ENCODE peak calls at places on chromosomes 2 and 18, in four cellular contexts. One of them, this sample, is unnamed.

GRCh38 chr2:179344280-179344961 is 79.8 kb upstream of the SESTD1 start:
- DNase-seq in fibroblast of lung: peak; percentile 46
- DNase-seq in cardiac muscle cell: peak; percentile 34
- DNase-seq in mammary epithelial cell: no peak
- DNase-seq in this sample: no peak

GRCh38 chr2:72148975-72149555 is 1.4 kb upstream of the CYP26B1 start:
- DNase-seq in mammary epithelial cell: peak; percentile 15
- DNase-seq in cardiac muscle cell: peak; percentile 75
- DNase-seq in fibroblast of lung: peak; percentile 24
- DNase-seq in this sample: no peak

GRCh38 chr2:101684313-101684712 is 13.2 kb upstream of the MAP4K4 start:
- DNase-seq in mammary epithelial cell: no peak
- DNase-seq in cardiac muscle cell: no peak
- DNase-seq in fibroblast of lung: no peak
- DNase-seq in this sample: no peak

GRCh38 chr2:214830794-214831346 is 21.4 kb upstream of the BARD1 start:
- DNase-seq in fibroblast of lung: peak; percentile 50
- DNase-seq in cardiac muscle cell: no peak
- DNase-seq in mammary epithelial cell: peak; percentile 32
- DNase-seq in this sample: no peak

GRCh38 chr18:10705291-10705690 is 179.5 kb downstream of the NAPG start:
- DNase-seq in mammary epithelial cell: no peak
- DNase-seq in fibroblast of lung: no peak
- DNase-seq in cardiac muscle cell: no peak
- DNase-seq in this sample: no peak

GRCh38 chr2:229752970-229753729 is 38.8 kb upstream of the DNER start:
- DNase-seq in mammary epithelial cell: no peak
- DNase-seq in cardiac muscle cell: no peak
- DNase-seq in fibroblast of lung: no peak
- DNase-seq in this sample: no peak

GRCh38 chr2:43389581-43390466 is 163.4 kb upstream of the ZFP36L2 start:
- DNase-seq in cardiac muscle cell: no peak
- DNase-seq in fibroblast of lung: no peak
- DNase-seq in mammary epithelial cell: no peak
- DNase-seq in this sample: no peak

GRCh38 chr2:216057688-216058193 is 23.9 kb downstream of the PECR start:
- DNase-seq in cardiac muscle cell: no peak
- DNase-seq in mammary epithelial cell: peak; percentile 79
- DNase-seq in fibroblast of lung: no peak
- DNase-seq in this sample: peak; percentile 45

GRCh38 chr2:181683518-181684453 is 3.5 kb upstream of the NEUROD1 start:
- DNase-seq in mammary epithelial cell: peak; percentile 32
- DNase-seq in fibroblast of lung: no peak
- DNase-seq in cardiac muscle cell: peak; percentile 5
- DNase-seq in this sample: no peak

GRCh38 chr18:30696201-30696600 is 346.3 kb downstream of the DSC3 start:
- DNase-seq in fibroblast of lung: no peak
- DNase-seq in mammary epithelial cell: no peak
- DNase-seq in cardiac muscle cell: no peak
- DNase-seq in this sample: no peak

GRCh38 chr18:37649930-37650329 is 84.3 kb upstream of the CELF4 start:
- DNase-seq in fibroblast of lung: no peak
- DNase-seq in cardiac muscle cell: no peak
- DNase-seq in mammary epithelial cell: no peak
- DNase-seq in this sample: no peak

GRCh38 chr2:110101280-110101844 is 14.3 kb downstream of the MALL start:
- DNase-seq in mammary epithelial cell: peak; percentile 100
- DNase-seq in cardiac muscle cell: no peak
- DNase-seq in fibroblast of lung: peak; percentile 100
- DNase-seq in this sample: peak; percentile 100

GRCh38 chr2:41781082-41781481 is 266.7 kb upstream of the PKDCC start:
- DNase-seq in cardiac muscle cell: no peak
- DNase-seq in mammary epithelial cell: no peak
- DNase-seq in fibroblast of lung: no peak
- DNase-seq in this sample: no peak

GRCh38 chr2:202933139-202933510 is 21.1 kb downstream of the CARF start:
- DNase-seq in cardiac muscle cell: no peak
- DNase-seq in fibroblast of lung: no peak
- DNase-seq in mammary epithelial cell: peak; percentile 25
- DNase-seq in this sample: no peak

GRCh38 chr2:18829331-18829902 is 240.0 kb upstream of the NT5C1B start:
- DNase-seq in mammary epithelial cell: peak; percentile 35
- DNase-seq in cardiac muscle cell: no peak
- DNase-seq in fibroblast of lung: peak; percentile 18
- DNase-seq in this sample: no peak

GRCh38 chr18:57629399-57629798 is 7.8 kb upstream of the NARS1 start:
- DNase-seq in fibroblast of lung: no peak
- DNase-seq in mammary epithelial cell: no peak
- DNase-seq in cardiac muscle cell: no peak
- DNase-seq in this sample: no peak
- H3K4me3 ChIP-seq in fibroblast of lung: no peak overlapping the region
- H3K4me3 ChIP-seq in mammary epithelial cell: peak overlapping the region; percentile 64
- H3K4me3 ChIP-seq in cardiac muscle cell: no peak overlapping the region
- H3K4me3 ChIP-seq in this sample: no peak overlapping the region

GRCh38 chr2:231646471-231646870 is 53.8 kb downstream of the TEX44 start:
- DNase-seq in fibroblast of lung: no peak
- DNase-seq in cardiac muscle cell: no peak
- DNase-seq in mammary epithelial cell: peak; percentile 32
- DNase-seq in this sample: no peak
- H3K4me3 ChIP-seq in fibroblast of lung: no peak overlapping the region
- H3K4me3 ChIP-seq in cardiac muscle cell: no peak overlapping the region
- H3K4me3 ChIP-seq in mammary epithelial cell: no peak overlapping the region
- H3K4me3 ChIP-seq in this sample: no peak overlapping the region

DNA sequence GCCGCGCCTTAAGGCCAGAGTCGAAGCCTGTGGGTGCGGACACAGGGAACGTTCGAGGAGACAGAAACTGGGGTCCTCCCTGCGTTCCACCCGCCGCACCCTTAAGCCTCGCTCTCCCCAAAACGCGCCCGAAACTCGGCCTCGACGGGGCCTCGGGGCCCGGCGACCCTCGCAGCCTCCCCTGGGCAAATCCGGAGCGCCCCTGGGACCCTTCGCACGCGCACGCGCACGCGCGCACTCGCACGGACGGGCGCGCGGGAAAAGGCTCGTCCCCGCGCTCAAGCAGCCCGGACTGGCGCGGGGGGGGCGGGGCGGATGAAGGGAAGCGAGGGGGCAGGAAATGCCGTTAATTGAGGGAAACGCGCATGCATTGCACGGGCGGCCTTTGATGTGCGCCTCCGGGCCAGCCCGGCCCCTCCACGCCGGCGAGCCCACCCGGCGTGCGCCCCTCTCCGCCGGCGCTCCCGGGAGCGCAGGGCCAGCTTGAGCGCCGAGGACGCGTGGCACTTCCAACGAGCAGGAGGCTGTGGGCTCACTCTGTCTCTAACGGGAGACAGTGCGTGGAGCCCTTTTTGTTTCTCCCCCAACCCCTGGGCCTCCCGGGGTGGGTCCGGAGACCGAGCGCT is 5.4 kb upstream of the SALL3 start:
- DNase-seq in cardiac muscle cell: no peak
- DNase-seq in fibroblast of lung: no peak
- DNase-seq in mammary epithelial cell: no peak
- DNase-seq in this sample: no peak
- H3K4me3 ChIP-seq in cardiac muscle cell: peak overlapping the region; percentile 14
- H3K4me3 ChIP-seq in fibroblast of lung: no peak overlapping the region
- H3K4me3 ChIP-seq in mammary epithelial cell: no peak overlapping the region
- H3K4me3 ChIP-seq in this sample: no peak overlapping the region

GRCh38 chr2:8998418-8998817 is 5.1 kb downstream of the MBOAT2 start:
- DNase-seq in fibroblast of lung: no peak
- DNase-seq in cardiac muscle cell: no peak
- DNase-seq in mammary epithelial cell: no peak
- DNase-seq in this sample: no peak
- H3K4me3 ChIP-seq in fibroblast of lung: no peak overlapping the region
- H3K4me3 ChIP-seq in cardiac muscle cell: no peak overlapping the region
- H3K4me3 ChIP-seq in mammary epithelial cell: no peak overlapping the region
- H3K4me3 ChIP-seq in this sample: no peak overlapping the region

DNA sequence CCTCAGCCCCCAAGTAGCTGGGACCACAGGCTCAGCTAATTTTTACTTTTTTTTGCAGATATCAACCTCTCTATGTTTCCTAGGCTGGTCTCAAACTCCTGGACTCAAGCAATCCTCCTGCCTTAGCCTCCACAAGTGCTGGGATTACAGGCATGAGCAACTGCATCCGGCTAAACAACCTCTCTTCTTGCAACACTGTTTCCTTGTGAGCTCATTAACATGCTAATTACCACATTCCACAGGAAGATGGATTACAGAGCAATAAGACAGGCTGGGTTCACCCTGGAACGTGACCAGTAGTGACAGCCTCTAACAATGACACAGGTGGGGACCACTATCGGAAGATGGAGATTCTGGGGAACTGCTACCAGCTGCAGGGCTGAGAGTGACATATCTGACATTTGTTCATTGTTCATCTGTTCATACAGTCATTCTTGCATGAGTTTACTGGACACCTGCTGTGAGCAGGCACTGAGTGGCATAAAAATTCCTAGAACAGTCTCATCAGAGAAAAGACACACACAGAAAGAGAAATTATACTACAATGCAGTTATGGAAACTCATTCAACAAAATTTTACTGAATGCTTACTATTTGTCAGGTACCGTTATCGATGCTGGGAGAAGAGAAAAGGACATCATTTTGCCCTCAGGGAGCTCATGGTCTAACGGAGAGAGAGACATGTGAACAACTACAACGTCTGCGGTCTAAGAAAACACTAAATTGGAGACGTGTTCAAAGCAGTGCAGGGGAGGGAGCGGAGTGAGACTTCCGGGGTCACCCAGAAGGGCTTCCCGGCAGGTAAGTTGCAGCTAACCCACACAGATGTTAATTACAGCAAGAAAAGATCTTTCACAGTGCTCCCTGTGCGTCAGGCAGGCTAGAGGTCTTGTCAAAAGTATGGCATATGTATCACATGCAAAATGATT is 37.6 kb downstream of the PROC start:
- DNase-seq in fibroblast of lung: no peak
- DNase-seq in mammary epithelial cell: no peak
- DNase-seq in cardiac muscle cell: no peak
- DNase-seq in this sample: no peak
- H3K4me3 ChIP-seq in fibroblast of lung: no peak overlapping the region
- H3K4me3 ChIP-seq in mammary epithelial cell: no peak overlapping the region
- H3K4me3 ChIP-seq in cardiac muscle cell: no peak overlapping the region
- H3K4me3 ChIP-seq in this sample: no peak overlapping the region

DNA sequence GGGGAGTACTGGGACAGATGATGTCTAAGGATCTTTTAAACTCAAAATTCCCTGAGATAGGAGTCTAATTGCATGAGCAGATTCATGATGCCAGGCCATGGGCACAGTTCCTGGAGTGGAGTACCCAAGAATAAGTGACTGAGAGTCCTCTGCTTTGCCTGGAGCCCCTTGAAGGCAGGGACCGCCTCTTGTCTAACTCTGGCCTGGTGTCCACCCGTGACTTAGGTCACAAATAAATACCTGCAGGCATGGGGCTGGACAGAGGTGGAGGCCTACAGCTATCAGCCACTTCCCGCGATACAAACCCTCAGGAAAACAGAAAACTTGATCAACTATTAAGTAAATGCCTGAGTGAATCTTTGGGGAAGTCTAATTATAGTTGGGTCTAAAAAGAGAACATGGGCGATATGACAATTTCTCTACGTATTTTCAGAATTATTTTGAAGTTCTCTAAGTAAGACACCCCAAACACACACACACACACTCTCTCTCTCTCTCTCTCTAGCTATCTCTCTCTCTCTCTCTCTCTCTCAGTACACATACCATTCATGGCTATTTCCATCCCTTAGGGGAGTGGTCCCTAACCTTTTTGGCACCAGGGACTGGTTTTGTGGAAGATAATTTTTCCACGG is 1.8 kb upstream of the WIPF1 start:
- DNase-seq in mammary epithelial cell: no peak
- DNase-seq in cardiac muscle cell: no peak
- DNase-seq in fibroblast of lung: no peak
- DNase-seq in this sample: no peak
- H3K4me3 ChIP-seq in mammary epithelial cell: no peak overlapping the region
- H3K4me3 ChIP-seq in cardiac muscle cell: no peak overlapping the region
- H3K4me3 ChIP-seq in fibroblast of lung: no peak overlapping the region
- H3K4me3 ChIP-seq in this sample: no peak overlapping the region

GRCh38 chr2:46411245-46411641 is 68.1 kb upstream of the TMEM247 start:
- DNase-seq in fibroblast of lung: no peak
- DNase-seq in cardiac muscle cell: no peak
- DNase-seq in mammary epithelial cell: no peak
- DNase-seq in this sample: no peak

GRCh38 chr2:46412010-46412409 is 67.4 kb upstream of the TMEM247 start:
- DNase-seq in cardiac muscle cell: no peak
- DNase-seq in mammary epithelial cell: no peak
- DNase-seq in fibroblast of lung: no peak
- DNase-seq in this sample: no peak

GRCh38 chr2:46410273-46411244 is 68.8 kb upstream of the TMEM247 start:
- DNase-seq in fibroblast of lung: no peak
- DNase-seq in mammary epithelial cell: no peak
- DNase-seq in cardiac muscle cell: no peak
- DNase-seq in this sample: no peak

GRCh38 chr2:46407852-46408455 is 71.4 kb upstream of the TMEM247 start:
- DNase-seq in fibroblast of lung: no peak
- DNase-seq in mammary epithelial cell: no peak
- DNase-seq in cardiac muscle cell: no peak
- DNase-seq in this sample: no peak

DNA sequence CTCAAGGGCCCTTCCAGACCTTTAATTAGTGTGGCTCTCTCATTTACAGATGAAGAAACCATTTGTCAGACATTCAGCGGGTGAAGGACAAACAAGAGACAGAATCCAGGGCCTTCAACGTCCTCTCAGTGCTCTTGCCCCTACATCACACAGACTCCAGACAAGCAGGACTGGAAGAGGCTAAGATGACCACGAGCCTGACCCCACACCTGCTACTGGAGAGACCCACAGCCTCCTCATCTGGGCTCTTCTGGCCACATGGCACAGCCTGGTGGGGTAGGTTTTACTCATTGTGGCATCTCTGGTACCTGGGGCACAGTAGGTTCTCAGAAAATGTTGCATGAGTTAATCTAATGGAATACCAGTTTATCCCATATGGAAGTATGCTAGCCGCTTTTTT is 69.6 kb upstream of the TMEM247 start:
- DNase-seq in cardiac muscle cell: no peak
- DNase-seq in mammary epithelial cell: no peak
- DNase-seq in fibroblast of lung: no peak
- DNase-seq in this sample: no peak
- H3K4me3 ChIP-seq in cardiac muscle cell: no peak overlapping the region
- H3K4me3 ChIP-seq in mammary epithelial cell: no peak overlapping the region
- H3K4me3 ChIP-seq in fibroblast of lung: no peak overlapping the region
- H3K4me3 ChIP-seq in this sample: no peak overlapping the region

This sample was measured in skeletal muscle cell.